ENCODE peak calls at places on chromosomes 3 and 15, in eight cellular contexts. Q is HFF-Myc; E is stimulated activated CD4-positive, alpha-beta T cell treated with anti-CD3 and anti-CD28 coated beads, TNF-alpha, amount 100 ng/mL, for 4 hours; K is adrenal gland; X is CD4-positive, alpha-beta T cell; B is HuH-7.5; H is left ventricle myocardium superior; C is nucleus accumbens. M is an unnamed sample.
A peak's percentile ranks its signal among the peaks of the same experiment; 100 is the strongest.

GRCh38 chr15:71880276-71880675 is 69.9 kb downstream of the NR2E3 start:
- DNase-seq in K (no peak), B (no peak), X (no peak), H (no peak), E (no peak), C (no peak), Q (no peak), M (no peak)

GRCh38 chr3:62665627-62666433 is 209.4 kb downstream of the CADPS start:
- DNase-seq in E (no peak), C (peak; percentile 29), X (no peak), Q (peak; percentile 15), H (peak; percentile 67), B (peak; percentile 9), K (peak; percentile 59), M (peak; percentile 58)

GRCh38 chr15:76185716-76186115 is 125.6 kb downstream of the ETFA start:
- DNase-seq in Q (no peak), E (no peak), K (no peak), B (peak; percentile 91), X (no peak), C (no peak), H (no peak), M (no peak)

GRCh38 chr3:99118381-99118780 is 216.9 kb upstream of the DCBLD2 start:
- DNase-seq in K (no peak), E (no peak), H (no peak), X (no peak), Q (no peak), B (no peak), C (no peak), M (no peak)

GRCh38 chr3:14329116-14329830 is 73.1 kb upstream of the SLC6A6 start:
- DNase-seq in Q (peak; percentile 24), B (no peak), E (no peak), X (no peak), H (no peak), K (no peak), C (no peak), M (no peak)

GRCh38 chr3:139934557-139935070 is 371 bp upstream of the CLSTN2 start:
- DNase-seq in C (peak; percentile 28), E (no peak), H (peak; percentile 81), Q (no peak), K (peak; percentile 75), B (peak; percentile 38), X (no peak), M (peak; percentile 69)

GRCh38 chr3:63644212-63644777 is 8.2 kb upstream of the SNTN start:
- DNase-seq in C (no peak), K (no peak), E (no peak), B (no peak), H (no peak), Q (no peak), X (no peak), M (no peak)

GRCh38 chr3:111729087-111729846 is 129.8 kb upstream of the PHLDB2 start:
- DNase-seq in K (peak; percentile 40), C (no peak), X (no peak), B (no peak), E (no peak), Q (no peak), H (peak; percentile 79), M (peak; percentile 76)

M was measured in left ventricle myocardium inferior.